ENCODE peak calls at places on chromosomes 5 and 9, in five cellular contexts. N is endothelial cell, T is IMR-90, V is neural crest cell, D is brain microvascular endothelial cell. F is an unnamed sample.

GRCh38 chr5:154406231-154406630 is 39.6 kb upstream of the SAP30L start:
- DNase-seq in D (no peak), N (no peak), V (no peak), T (no peak), F (no peak)

GRCh38 chr9:76419782-76420380 is 25.7 kb upstream of the RFK start:
- DNase-seq in N (no peak), T (no peak), D (no peak), V (no peak), F (no peak)

GRCh38 chr9:89425024-89425805 is 72.7 kb downstream of the SEMA4D start:
- DNase-seq in T (peak), D (no peak), V (no peak), N (no peak), F (no peak)

GRCh38 chr9:114385412-114386181 is 2.2 kb downstream of the AKNA start:
- DNase-seq in V (no peak), T (peak), D (peak), N (no peak), F (no peak)

GRCh38 chr9:37676411-37676830 is 25.7 kb downstream of the FRMPD1 start:
- DNase-seq in V (no peak), T (no peak), N (no peak), D (no peak), F (no peak)

GRCh38 chr5:180072256-180072548 is 643 bp upstream of the RNF130 start:
- DNase-seq in V (no peak), D (no peak), T (no peak), N (no peak), F (no peak)

GRCh38 chr5:150001660-150002493 is 1.3 kb downstream of the HMGXB3 start:
- DNase-seq in T (peak), V (peak), N (peak), D (peak), F (peak)

GRCh38 chr9:129027685-129028191 is 393 bp downstream of the SH3GLB2 start:
- DNase-seq in N (no peak), T (no peak), V (no peak), D (no peak), F (no peak)

GRCh38 chr5:1515311-1515920 is 8.3 kb downstream of the LPCAT1 start:
- DNase-seq in D (no peak), N (no peak), T (no peak), V (no peak), F (no peak)

GRCh38 chr5:53922508-53923498 is 362.4 kb downstream of the NDUFS4 start:
- DNase-seq in N (no peak), D (no peak), T (no peak), V (no peak), F (no peak)

GRCh38 chr5:21615195-21615765 is 1237.9 kb downstream of the CDH12 start:
- DNase-seq in N (no peak), V (no peak), D (no peak), T (no peak), F (no peak)

GRCh38 chr5:72108200-72109050 is 1.1 kb downstream of the MAP1B start:
- DNase-seq in D (peak), V (peak), N (peak), T (peak), F (peak)

GRCh38 chr5:83540783-83541182 is 69.2 kb downstream of the VCAN start:
- DNase-seq in N (no peak), D (no peak), V (no peak), T (no peak), F (no peak)

GRCh38 chr5:64166201-64166959 is 737 bp downstream of the RNF180 start:
- DNase-seq in N (peak), V (peak), D (no peak), T (no peak), F (no peak)

GRCh38 chr5:149153751-149154610 is 12.7 kb downstream of the ABLIM3 start:
- DNase-seq in D (no peak), V (no peak), N (no peak), T (peak), F (no peak)

GRCh38 chr5:135024956-135025729 is 8.9 kb downstream of the PITX1 start:
- DNase-seq in D (no peak), N (no peak), T (no peak), V (no peak), F (no peak)

GRCh38 chr9:15856591-15856990 is 303.7 kb downstream of the CCDC171 start:
- DNase-seq in V (no peak), D (no peak), T (peak), N (no peak), F (no peak)

GRCh38 chr9:95389373-95389772 is 71.9 kb upstream of the FANCC start:
- DNase-seq in D (no peak), T (no peak), N (no peak), V (no peak), F (no peak)

GRCh38 chr5:180592176-180592575 is 877 bp upstream of the SCGB3A1 start:
- DNase-seq in T (no peak), D (no peak), V (no peak), N (no peak), F (no peak)

GRCh38 chr9:70081120-70081495 is 37.5 kb downstream of the MAMDC2 start:
- DNase-seq in V (no peak), N (no peak), T (peak), D (peak), F (no peak)

GRCh38 chr5:105840800-105841199 is 1829.9 kb downstream of the EFNA5 start:
- DNase-seq in D (peak), V (no peak), T (no peak), N (no peak), F (no peak)

GRCh38 chr5:168477060-168477459 is 9.2 kb upstream of the RARS1 start:
- DNase-seq in D (peak), N (no peak), T (peak), V (no peak), F (no peak)

GRCh38 chr9:17004500-17004899 is 130.3 kb upstream of the CNTLN start:
- DNase-seq in D (peak), T (peak), V (no peak), N (no peak), F (no peak)

GRCh38 chr9:78997296-78997695 is 574.5 kb upstream of the TLE4 start:
- DNase-seq in T (no peak), D (no peak), N (no peak), V (no peak), F (no peak)

GRCh38 chr5:133202066-133202665 is 150.4 kb downstream of the HSPA4 start:
- DNase-seq in V (no peak), T (no peak), D (no peak), N (no peak), F (no peak)

GRCh38 chr5:89930591-89931383 is 478.8 kb downstream of the CETN3 start:
- DNase-seq in D (peak), V (no peak), T (peak), N (no peak), F (no peak)

GRCh38 chr9:82417501-82417900 is 428.9 kb downstream of the SPATA31D1 start:
- DNase-seq in D (no peak), N (no peak), T (no peak), V (no peak), F (no peak)

GRCh38 chr5:16736158-16736994 is 119.6 kb upstream of the RETREG1 start:
- DNase-seq in D (peak), T (peak), N (peak), V (peak), F (no peak)

GRCh38 chr9:70043285-70043684 is 363 bp upstream of the MAMDC2 start:
- DNase-seq in D (no peak), T (no peak), V (no peak), N (no peak), F (peak)

GRCh38 chr9:3848445-3849114 is 322.8 kb upstream of the RFX3 start:
- DNase-seq in T (peak), V (peak), D (no peak), N (peak), F (peak)

GRCh38 chr9:83056180-83056579 is 6.8 kb downstream of the RASEF start:
- DNase-seq in N (no peak), T (no peak), D (no peak), V (no peak), F (no peak)

GRCh38 chr9:1273859-1274258 is 223.7 kb downstream of the DMRT2 start:
- DNase-seq in T (no peak), N (no peak), V (no peak), D (no peak), F (no peak)

GRCh38 chr5:65481635-65482271 is at the start of gene ADAMTS6:
- DNase-seq in T (peak), D (peak), N (peak), V (peak), F (peak)

GRCh38 chr9:131264231-131264630 is 12.1 kb downstream of the FAM78A start:
- DNase-seq in V (no peak), N (no peak), T (no peak), D (no peak), F (no peak)

GRCh38 chr5:141596867-141597266 is 21.9 kb downstream of the DIAPH1 start:
- DNase-seq in N (no peak), D (no peak), V (no peak), T (no peak), F (no peak)

GRCh38 chr5:141597814-141598213 is 21.0 kb downstream of the DIAPH1 start:
- DNase-seq in T (no peak), V (no peak), D (no peak), N (no peak), F (no peak)

GRCh38 chr5:141598389-141599360 is 20.1 kb downstream of the DIAPH1 start:
- DNase-seq in V (no peak), T (peak), N (no peak), D (no peak), F (no peak)

GRCh38 chr5:141597394-141597793 is 21.4 kb downstream of the DIAPH1 start:
- DNase-seq in N (no peak), D (no peak), T (no peak), V (no peak), F (no peak)
- TF ChIP-seq CTCF in N (no peak), D (no peak), T (no peak), V (no peak), F (no peak)

GRCh38 chr9:71812385-71812784 is 44.1 kb upstream of the CEMIP2 start:
- DNase-seq in T (peak), D (no peak), N (no peak), V (no peak), F (no peak)
- TF ChIP-seq CTCF in T (peak), D (peak), N (no peak), V (no peak), F (no peak)

GRCh38 chr5:142873831-142874230 is 103.7 kb downstream of the ARHGAP26 start:
- DNase-seq in N (no peak), D (no peak), T (no peak), V (no peak), F (no peak)

GRCh38 chr5:142871056-142871879 is 101.1 kb downstream of the ARHGAP26 start:
- DNase-seq in D (no peak), N (no peak), V (no peak), T (no peak), F (no peak)

GRCh38 chr5:142871880-142872200 is 101.7 kb downstream of the ARHGAP26 start:
- DNase-seq in D (peak), N (no peak), T (peak), V (no peak), F (no peak)

GRCh38 chr5:142872217-142872616 is 102.0 kb downstream of the ARHGAP26 start:
- DNase-seq in V (no peak), D (no peak), T (no peak), N (no peak), F (no peak)

GRCh38 chr5:142872795-142873194 is 102.6 kb downstream of the ARHGAP26 start:
- DNase-seq in D (peak), N (no peak), V (no peak), T (peak), F (no peak)
- TF ChIP-seq CTCF in D (no peak), N (no peak), V (no peak), T (no peak), F (no peak)

GRCh38 chr9:136436055-136436634 is 3.5 kb downstream of the INPP5E start:
- DNase-seq in V (no peak), N (no peak), T (no peak), D (no peak), F (no peak)
- TF ChIP-seq CTCF in V (no peak), N (no peak), T (no peak), D (no peak), F (no peak)

GRCh38 chr5:162786234-162786633 is 651.2 kb upstream of the CCNG1 start:
- DNase-seq in N (no peak), V (no peak), D (no peak), T (no peak), F (no peak)
- TF ChIP-seq CTCF in N (no peak), V (peak), D (no peak), T (no peak), F (no peak)

GRCh38 chr5:77230727-77231469 is 20.4 kb downstream of the PDE8B start:
- DNase-seq in N (no peak), D (peak), V (no peak), T (peak), F (no peak)
- TF ChIP-seq CTCF in N (peak), D (peak), V (peak), T (peak), F (peak)

GRCh38 chr5:94613583-94613982 is 4.8 kb downstream of the KIAA0825 start:
- DNase-seq in T (peak), D (peak), V (no peak), N (peak), F (no peak)
- TF ChIP-seq CTCF in T (peak), D (peak), V (peak), N (no peak), F (no peak)

GRCh38 chr5:77086611-77087483 is at the start of gene ZBED3:
- DNase-seq in V (peak), N (peak), D (peak), T (peak), F (peak)
- TF ChIP-seq CTCF in V (peak), N (peak), D (peak), T (no peak), F (no peak)

GRCh38 chr9:122127396-122127798 is 32.2 kb downstream of the NDUFA8 start:
- DNase-seq in T (no peak), D (no peak), V (no peak), N (no peak), F (no peak)

GRCh38 chr9:122128007-122128406 is 31.6 kb downstream of the NDUFA8 start:
- DNase-seq in N (no peak), T (no peak), V (no peak), D (no peak), F (no peak)

GRCh38 chr9:122125891-122126331 is 32.8 kb upstream of the TTLL11 start:
- DNase-seq in N (no peak), V (no peak), T (peak), D (peak), F (peak)

GRCh38 chr9:122125158-122125890 is 32.2 kb upstream of the TTLL11 start:
- DNase-seq in V (peak), T (peak), N (peak), D (peak), F (peak)

DNA sequence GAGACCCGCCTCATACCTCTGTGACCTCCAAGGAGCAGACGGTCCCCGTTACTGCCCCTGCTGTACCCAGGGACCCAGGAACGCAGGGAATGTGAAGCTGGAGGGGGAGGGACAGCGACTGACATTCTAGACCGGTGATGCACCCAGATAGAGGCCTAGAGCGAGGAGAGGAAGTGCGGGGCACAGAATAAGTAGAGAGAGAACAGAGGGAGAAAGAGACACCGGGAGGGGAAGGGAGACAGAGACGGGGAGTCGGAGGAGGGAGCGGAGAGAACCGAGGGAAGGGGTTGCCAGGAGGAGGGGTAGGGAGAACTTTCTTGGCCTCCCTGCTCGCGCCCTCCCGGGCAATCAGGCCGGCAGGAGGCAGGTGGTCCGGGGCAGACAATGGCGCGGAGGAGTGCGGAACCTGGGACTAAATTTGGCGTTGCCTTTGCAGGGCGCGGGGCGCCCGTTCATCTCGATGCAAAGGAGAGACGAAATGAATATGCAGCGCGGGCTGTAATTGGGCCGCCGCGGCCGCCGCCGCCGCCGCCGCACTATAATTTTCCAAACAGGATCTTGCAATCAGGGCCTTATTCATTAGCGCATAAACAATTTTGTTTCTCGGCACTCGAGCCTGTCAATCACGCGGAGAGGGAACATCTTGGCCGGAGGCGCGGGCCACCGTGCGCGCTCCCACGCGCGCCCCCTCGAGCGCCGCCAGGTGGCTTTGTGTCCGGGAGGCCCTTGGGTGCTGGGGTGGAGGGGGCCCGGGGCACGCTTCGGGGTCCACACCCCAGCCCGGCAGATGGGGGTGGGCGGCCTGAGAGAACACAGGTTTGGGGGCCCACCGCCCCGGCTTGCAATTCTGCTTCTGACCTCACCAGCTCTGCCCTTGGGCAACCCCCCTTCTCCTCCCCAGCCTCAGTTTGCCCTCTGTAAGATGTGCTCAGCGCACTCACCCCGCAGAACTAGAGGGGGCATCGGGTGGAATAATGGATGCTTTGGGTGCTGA is 32.9 kb downstream of the NDUFA8 start:
- DNase-seq in D (peak), V (no peak), N (no peak), T (peak), F (peak)
- TF ChIP-seq CTCF in D (peak), V (no peak), N (no peak), T (no peak), F (no peak)

GRCh38 chr9:136786451-136786850 is 4.7 kb upstream of the TMEM141 start:
- DNase-seq in V (no peak), N (no peak), D (no peak), T (no peak), F (no peak)

GRCh38 chr9:136784997-136785361 is 6.2 kb upstream of the TMEM141 start:
- DNase-seq in V (no peak), T (no peak), D (no peak), N (no peak), F (no peak)

GRCh38 chr9:136787690-136788400 is 3.3 kb upstream of the TMEM141 start:
- DNase-seq in T (peak), N (peak), D (peak), V (peak), F (peak)

GRCh38 chr9:136784249-136784996 is 6.7 kb upstream of the TMEM141 start:
- DNase-seq in D (no peak), V (no peak), N (no peak), T (no peak), F (no peak)

DNA sequence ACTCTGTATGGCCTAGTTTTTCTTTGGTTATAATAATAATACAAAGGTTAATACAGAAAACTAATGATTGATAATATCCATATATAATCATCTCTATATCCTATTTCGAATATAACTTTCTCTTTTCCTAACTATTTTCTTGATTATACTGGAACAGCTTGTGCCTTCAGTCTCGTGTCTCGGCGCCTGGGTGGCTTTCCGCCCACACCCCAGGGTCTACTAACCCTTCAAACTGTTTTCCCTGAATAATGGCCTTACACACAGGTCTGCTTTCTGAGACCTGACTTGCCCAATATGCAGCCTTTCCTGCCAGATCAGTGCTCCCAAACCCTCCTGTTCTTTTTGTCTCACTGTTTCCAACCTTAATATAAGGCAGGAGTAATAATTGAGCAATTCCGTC is 5.2 kb upstream of the TMEM141 start:
- DNase-seq in D (no peak), T (no peak), N (no peak), V (no peak), F (no peak)
- TF ChIP-seq CTCF in D (no peak), T (no peak), N (no peak), V (no peak), F (no peak)